ENCODE peak calls at places on chromosomes 13 and 19, in six cellular contexts. One of them, this sample, is unnamed.

GRCh38 chr19:33429891-33430673 is 56.6 kb downstream of the CEBPG start:
- DNase-seq in fibroblast of mammary gland: no peak
- DNase-seq in astrocyte of the spinal cord: no peak
- DNase-seq in lower leg skin: no peak
- DNase-seq in spleen: peak
- DNase-seq in transverse colon: no peak
- DNase-seq in this sample: no peak

GRCh38 chr19:33431986-33432385 is 58.5 kb downstream of the CEBPG start:
- DNase-seq in astrocyte of the spinal cord: no peak
- DNase-seq in lower leg skin: no peak
- DNase-seq in transverse colon: no peak
- DNase-seq in spleen: no peak
- DNase-seq in fibroblast of mammary gland: no peak
- DNase-seq in this sample: no peak

GRCh38 chr19:54266133-54266532 is 9.1 kb upstream of the LILRB5 start:
- DNase-seq in transverse colon: peak
- DNase-seq in spleen: peak
- DNase-seq in astrocyte of the spinal cord: peak
- DNase-seq in fibroblast of mammary gland: peak
- DNase-seq in lower leg skin: peak
- DNase-seq in this sample: peak

GRCh38 chr13:113967729-113968462 is 6.0 kb downstream of the C13orf46 start:
- DNase-seq in fibroblast of mammary gland: no peak
- DNase-seq in spleen: peak
- DNase-seq in lower leg skin: no peak
- DNase-seq in astrocyte of the spinal cord: no peak
- DNase-seq in transverse colon: no peak
- DNase-seq in this sample: no peak

GRCh38 chr19:51552996-51553725 is 17.9 kb upstream of the ZNF175 start:
- DNase-seq in fibroblast of mammary gland: peak
- DNase-seq in transverse colon: peak
- DNase-seq in lower leg skin: no peak
- DNase-seq in astrocyte of the spinal cord: peak
- DNase-seq in spleen: no peak
- DNase-seq in this sample: peak

GRCh38 chr19:33443638-33444195 is 70.2 kb downstream of the CEBPG start:
- DNase-seq in astrocyte of the spinal cord: no peak
- DNase-seq in spleen: peak
- DNase-seq in lower leg skin: no peak
- DNase-seq in fibroblast of mammary gland: no peak
- DNase-seq in transverse colon: no peak
- DNase-seq in this sample: no peak

GRCh38 chr19:15123031-15123890 is 16.1 kb downstream of the SYDE1 start:
- DNase-seq in astrocyte of the spinal cord: no peak
- DNase-seq in lower leg skin: no peak
- DNase-seq in transverse colon: no peak
- DNase-seq in spleen: no peak
- DNase-seq in fibroblast of mammary gland: no peak
- DNase-seq in this sample: no peak

GRCh38 chr19:35055715-35056179 is 14.2 kb downstream of the HPN start:
- DNase-seq in transverse colon: no peak
- DNase-seq in spleen: no peak
- DNase-seq in fibroblast of mammary gland: no peak
- DNase-seq in lower leg skin: no peak
- DNase-seq in astrocyte of the spinal cord: no peak
- DNase-seq in this sample: no peak

GRCh38 chr13:113838711-113839201 is 25.1 kb downstream of the GAS6 start:
- DNase-seq in spleen: no peak
- DNase-seq in fibroblast of mammary gland: no peak
- DNase-seq in transverse colon: no peak
- DNase-seq in lower leg skin: no peak
- DNase-seq in astrocyte of the spinal cord: no peak
- DNase-seq in this sample: no peak

GRCh38 chr19:47503823-47504145 is 11.1 kb downstream of the NAPA start:
- DNase-seq in lower leg skin: no peak
- DNase-seq in fibroblast of mammary gland: no peak
- DNase-seq in astrocyte of the spinal cord: no peak
- DNase-seq in spleen: no peak
- DNase-seq in transverse colon: no peak
- DNase-seq in this sample: no peak

GRCh38 chr13:113182046-113182445 is 23.6 kb downstream of the PROZ start:
- DNase-seq in fibroblast of mammary gland: no peak
- DNase-seq in astrocyte of the spinal cord: peak
- DNase-seq in lower leg skin: no peak
- DNase-seq in spleen: no peak
- DNase-seq in transverse colon: no peak
- DNase-seq in this sample: no peak

GRCh38 chr19:35346193-35347052 is 1.3 kb upstream of the FFAR1 start:
- DNase-seq in astrocyte of the spinal cord: no peak
- DNase-seq in lower leg skin: no peak
- DNase-seq in transverse colon: peak
- DNase-seq in fibroblast of mammary gland: no peak
- DNase-seq in spleen: peak
- DNase-seq in this sample: no peak

GRCh38 chr13:99119686-99120085 is 81.0 kb upstream of the UBAC2 start:
- DNase-seq in astrocyte of the spinal cord: no peak
- DNase-seq in fibroblast of mammary gland: no peak
- DNase-seq in spleen: no peak
- DNase-seq in transverse colon: no peak
- DNase-seq in lower leg skin: no peak
- DNase-seq in this sample: no peak

GRCh38 chr13:25906211-25906661 is 145.6 kb downstream of the SHISA2 start:
- DNase-seq in spleen: no peak
- DNase-seq in astrocyte of the spinal cord: no peak
- DNase-seq in lower leg skin: no peak
- DNase-seq in fibroblast of mammary gland: no peak
- DNase-seq in transverse colon: no peak
- DNase-seq in this sample: no peak

DNA sequence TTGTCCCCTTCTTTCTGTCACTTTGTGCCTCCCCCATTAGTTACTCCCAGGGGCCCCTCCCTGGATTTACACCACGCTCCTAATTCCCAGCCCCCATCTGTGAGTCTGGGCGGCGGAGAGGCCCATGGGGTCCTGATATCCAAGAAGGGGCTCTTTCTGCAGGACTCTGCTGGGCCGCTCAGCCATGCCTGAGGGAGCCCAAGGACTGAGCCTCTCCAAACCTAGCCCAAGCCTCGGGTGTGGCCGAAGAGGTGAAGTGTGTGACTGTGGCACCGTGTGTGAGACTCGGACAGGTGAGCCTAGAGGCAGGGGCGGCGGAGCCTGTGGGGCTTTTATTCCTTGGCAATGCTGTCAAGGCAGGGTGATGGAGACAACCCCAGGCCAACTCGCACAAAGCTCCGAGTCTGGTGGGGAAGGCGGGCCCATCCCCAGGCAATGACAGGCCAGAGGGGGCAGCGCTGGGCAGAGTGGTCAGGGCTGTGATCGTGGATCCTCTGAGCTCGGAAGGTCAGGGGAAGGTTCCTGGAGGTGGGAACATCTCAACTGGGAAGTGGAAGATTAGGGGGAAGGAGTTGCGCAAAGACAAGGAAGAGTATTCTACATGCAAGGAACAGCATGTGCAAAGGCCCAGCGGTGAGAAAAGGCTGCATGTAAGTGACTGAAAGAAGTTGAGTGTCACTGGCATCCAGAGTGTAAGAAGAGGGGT is 1.6 kb downstream of the PLEKHG2 start:
- DNase-seq in lower leg skin: peak
- DNase-seq in spleen: peak
- DNase-seq in transverse colon: peak
- DNase-seq in astrocyte of the spinal cord: no peak
- DNase-seq in fibroblast of mammary gland: peak
- DNase-seq in this sample: peak
- H3K4me3 ChIP-seq in lower leg skin: peak
- H3K4me3 ChIP-seq in spleen: peak
- H3K4me3 ChIP-seq in transverse colon: peak
- H3K4me3 ChIP-seq in astrocyte of the spinal cord: peak
- H3K4me3 ChIP-seq in fibroblast of mammary gland: peak
- H3K4me3 ChIP-seq in this sample: peak

DNA sequence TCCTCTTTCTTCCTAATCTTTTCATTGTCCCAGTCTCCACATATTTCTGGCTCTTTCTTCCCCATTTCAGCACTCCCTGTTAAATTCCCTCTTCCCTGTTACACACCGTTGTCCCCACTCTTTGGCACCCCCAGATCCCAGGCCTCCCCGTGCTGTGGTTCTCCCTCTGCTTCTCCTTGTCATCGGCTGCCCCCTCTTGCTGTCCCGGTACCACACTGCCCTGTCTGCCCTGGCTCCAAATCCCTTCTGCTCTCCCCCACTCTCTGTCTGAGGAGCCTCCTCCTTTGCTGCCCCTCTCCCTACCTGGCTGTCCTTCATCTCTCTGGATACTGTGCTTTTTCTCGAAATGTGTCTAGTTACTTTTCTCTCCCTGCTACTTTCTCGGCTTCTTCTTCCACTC is 978 bp downstream of the ZNF415 start:
- DNase-seq in transverse colon: no peak
- DNase-seq in astrocyte of the spinal cord: no peak
- DNase-seq in lower leg skin: no peak
- DNase-seq in fibroblast of mammary gland: no peak
- DNase-seq in spleen: no peak
- DNase-seq in this sample: no peak
- H3K4me3 ChIP-seq in transverse colon: peak
- H3K4me3 ChIP-seq in astrocyte of the spinal cord: peak
- H3K4me3 ChIP-seq in lower leg skin: no peak
- H3K4me3 ChIP-seq in fibroblast of mammary gland: peak
- H3K4me3 ChIP-seq in spleen: no peak
- H3K4me3 ChIP-seq in this sample: peak

DNA sequence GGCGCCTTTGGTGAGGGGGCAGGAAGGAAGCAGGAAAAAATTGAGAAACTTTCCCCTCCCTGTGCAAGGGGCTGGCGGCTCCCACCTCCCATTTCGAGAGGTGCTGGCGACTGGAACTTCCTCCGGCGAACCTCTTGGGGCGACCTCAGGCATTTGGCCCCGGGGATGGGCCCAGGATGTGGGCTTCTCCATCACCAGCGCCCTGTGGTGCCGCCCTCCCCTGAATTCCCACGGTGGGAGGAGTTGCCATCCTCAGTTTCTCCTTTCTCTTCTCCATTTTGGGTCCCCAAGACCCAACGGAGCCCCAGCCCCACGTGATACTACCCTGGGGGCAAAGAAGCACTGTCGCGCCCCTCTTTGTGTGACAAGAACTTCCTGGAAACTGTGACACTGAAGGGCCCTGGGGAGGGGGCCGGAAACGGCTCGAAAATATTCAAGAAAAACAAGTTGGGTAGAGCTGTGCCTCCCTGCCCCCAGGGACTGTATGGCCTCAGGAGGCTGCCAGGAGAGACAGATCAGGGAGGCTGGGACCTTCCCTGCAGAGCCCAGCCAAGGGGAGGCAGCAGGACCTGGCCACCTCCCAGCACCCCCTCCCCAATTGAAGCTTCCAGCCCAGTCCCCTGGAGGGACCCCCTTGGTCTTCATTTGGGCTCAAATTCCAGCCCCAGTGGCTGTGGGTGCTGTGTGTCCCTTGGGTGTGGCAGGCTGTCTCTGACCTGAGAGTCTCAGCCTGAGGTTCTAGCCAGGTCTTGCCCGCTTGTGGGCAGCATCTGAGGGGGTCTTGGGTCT is 16.2 kb upstream of the AP1M2 start:
- DNase-seq in lower leg skin: no peak
- DNase-seq in fibroblast of mammary gland: no peak
- DNase-seq in astrocyte of the spinal cord: no peak
- DNase-seq in spleen: peak
- DNase-seq in transverse colon: peak
- DNase-seq in this sample: peak
- H3K4me3 ChIP-seq in lower leg skin: peak
- H3K4me3 ChIP-seq in fibroblast of mammary gland: peak
- H3K4me3 ChIP-seq in astrocyte of the spinal cord: peak
- H3K4me3 ChIP-seq in spleen: peak
- H3K4me3 ChIP-seq in transverse colon: peak
- H3K4me3 ChIP-seq in this sample: peak

GRCh38 chr13:44437356-44438233 is 64.0 kb downstream of the SERP2 start:
- DNase-seq in lower leg skin: no peak
- DNase-seq in spleen: no peak
- DNase-seq in astrocyte of the spinal cord: peak
- DNase-seq in transverse colon: no peak
- DNase-seq in fibroblast of mammary gland: peak
- DNase-seq in this sample: peak
- H3K4me3 ChIP-seq in lower leg skin: no peak
- H3K4me3 ChIP-seq in spleen: peak
- H3K4me3 ChIP-seq in astrocyte of the spinal cord: peak
- H3K4me3 ChIP-seq in transverse colon: peak
- H3K4me3 ChIP-seq in fibroblast of mammary gland: peak
- H3K4me3 ChIP-seq in this sample: peak

GRCh38 chr13:52001120-52001731 is 10.0 kb downstream of the ATP7B start:
- DNase-seq in lower leg skin: no peak
- DNase-seq in spleen: no peak
- DNase-seq in fibroblast of mammary gland: peak
- DNase-seq in transverse colon: no peak
- DNase-seq in astrocyte of the spinal cord: peak
- DNase-seq in this sample: peak

GRCh38 chr13:51997641-51998330 is 13.5 kb downstream of the ATP7B start:
- DNase-seq in fibroblast of mammary gland: no peak
- DNase-seq in transverse colon: no peak
- DNase-seq in spleen: no peak
- DNase-seq in lower leg skin: no peak
- DNase-seq in astrocyte of the spinal cord: no peak
- DNase-seq in this sample: no peak

GRCh38 chr13:51996660-51997059 is 14.6 kb downstream of the ATP7B start:
- DNase-seq in lower leg skin: no peak
- DNase-seq in fibroblast of mammary gland: no peak
- DNase-seq in transverse colon: no peak
- DNase-seq in astrocyte of the spinal cord: no peak
- DNase-seq in spleen: no peak
- DNase-seq in this sample: no peak

GRCh38 chr13:51999525-51999924 is 11.7 kb downstream of the ATP7B start:
- DNase-seq in lower leg skin: no peak
- DNase-seq in fibroblast of mammary gland: peak
- DNase-seq in transverse colon: no peak
- DNase-seq in astrocyte of the spinal cord: no peak
- DNase-seq in spleen: no peak
- DNase-seq in this sample: peak

DNA sequence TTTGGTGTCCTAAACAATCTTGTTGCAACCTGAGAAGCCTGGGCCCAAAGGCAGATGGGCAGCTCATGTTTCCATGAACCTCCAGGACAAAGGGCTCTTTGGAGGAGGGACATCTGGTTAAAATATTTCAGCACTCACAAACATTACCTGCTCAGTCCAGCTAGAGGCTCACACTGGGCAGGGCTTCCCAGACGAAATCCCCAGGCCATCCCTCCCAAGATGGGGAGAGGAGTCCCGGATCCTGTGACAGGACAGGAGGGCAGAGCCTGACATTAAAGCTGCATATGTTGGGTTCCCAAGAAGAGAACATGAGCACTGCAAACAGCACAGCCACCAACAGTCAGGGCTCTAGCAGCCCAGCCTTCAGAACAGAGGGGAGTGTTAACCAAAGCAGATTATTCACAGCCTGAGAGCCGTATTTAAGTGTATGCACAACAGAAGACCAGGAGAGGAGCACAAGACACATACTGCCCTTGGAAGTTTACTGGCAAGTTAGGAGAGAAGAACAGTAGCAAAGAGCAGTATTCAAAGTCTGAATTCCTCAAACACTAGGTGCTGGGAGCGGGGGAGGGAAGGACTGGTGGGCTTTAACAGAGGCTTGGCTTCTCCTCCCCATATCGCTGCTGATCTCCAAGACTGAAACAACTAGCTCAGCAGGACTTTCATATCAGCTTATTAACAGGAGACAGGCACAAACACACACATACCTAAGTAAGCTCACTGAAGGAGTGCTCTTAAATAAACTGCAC is 12.4 kb downstream of the ATP7B start:
- DNase-seq in spleen: no peak
- DNase-seq in astrocyte of the spinal cord: no peak
- DNase-seq in transverse colon: no peak
- DNase-seq in fibroblast of mammary gland: no peak
- DNase-seq in lower leg skin: no peak
- DNase-seq in this sample: no peak
- H3K4me3 ChIP-seq in spleen: no peak
- H3K4me3 ChIP-seq in astrocyte of the spinal cord: no peak
- H3K4me3 ChIP-seq in transverse colon: no peak
- H3K4me3 ChIP-seq in fibroblast of mammary gland: no peak
- H3K4me3 ChIP-seq in lower leg skin: no peak
- H3K4me3 ChIP-seq in this sample: no peak

GRCh38 chr13:77095288-77095687 is 68.3 kb upstream of the FBXL3 start:
- DNase-seq in fibroblast of mammary gland: no peak
- DNase-seq in spleen: no peak
- DNase-seq in transverse colon: no peak
- DNase-seq in lower leg skin: no peak
- DNase-seq in astrocyte of the spinal cord: no peak
- DNase-seq in this sample: no peak
- H3K4me3 ChIP-seq in fibroblast of mammary gland: no peak
- H3K4me3 ChIP-seq in spleen: no peak
- H3K4me3 ChIP-seq in transverse colon: no peak
- H3K4me3 ChIP-seq in lower leg skin: no peak
- H3K4me3 ChIP-seq in astrocyte of the spinal cord: no peak
- H3K4me3 ChIP-seq in this sample: no peak

This sample was measured in AG10803.